ENCODE peak calls at places on chromosomes 7 and 10, in nine cellular contexts. F is BE2C; B is KBM-7; P is choroid plexus epithelial cell; I is upper lobe of right lung; S is bronchial epithelial cell; C is A172; G is effector CD4-positive, alpha-beta T cell; D is T1000. Z is an unnamed sample.

GRCh38 chr7:102472126-102473041 is 6.3 kb downstream of the POLR2J start:
- DNase-seq in F (peak), B (no peak), P (no peak), I (no peak), S (no peak), C (no peak), G (no peak), D (no peak), Z (no peak)

GRCh38 chr7:38291117-38291647 is 17.7 kb upstream of the TARP start:
- DNase-seq in F (no peak), B (no peak), P (peak), I (no peak), S (no peak), C (peak), G (no peak), D (no peak), Z (no peak)

GRCh38 chr10:16644146-16644545 is 122.5 kb upstream of the C1QL3 start:
- DNase-seq in F (no peak), B (no peak), P (peak), I (no peak), S (peak), C (peak), G (no peak), D (no peak), Z (no peak)

GRCh38 chr10:51285586-51285985 is 211.3 kb downstream of the PRKG1 start:
- DNase-seq in F (no peak), B (no peak), P (no peak), I (no peak), S (no peak), C (no peak), G (no peak), D (no peak), Z (no peak)

GRCh38 chr7:23011222-23011924 is 2.6 kb downstream of the HYCC1 start:
- DNase-seq in F (no peak), B (peak), P (no peak), I (no peak), S (no peak), C (no peak), G (no peak), D (no peak), Z (no peak)

GRCh38 chr10:116554628-116555027 is 8.9 kb downstream of the PNLIP start:
- DNase-seq in F (no peak), B (no peak), P (no peak), I (no peak), S (no peak), C (no peak), G (no peak), D (no peak), Z (no peak)

GRCh38 chr10:5534880-5535856 is 10.4 kb downstream of the CALML3 start:
- DNase-seq in F (no peak), B (peak), P (peak), I (peak), S (peak), C (no peak), G (no peak), D (no peak), Z (peak)

GRCh38 chr7:79553811-79554555 is 100.5 kb upstream of the MAGI2 start:
- DNase-seq in F (no peak), B (no peak), P (peak), I (no peak), S (peak), C (peak), G (no peak), D (no peak), Z (no peak)

GRCh38 chr7:657565-658119 is 68.9 kb upstream of the DNAAF5 start:
- DNase-seq in F (no peak), B (peak), P (peak), I (no peak), S (no peak), C (no peak), G (no peak), D (no peak), Z (peak)

Z was measured in GM04503.